ENCODE peak calls at places on chromosomes 1 and 21, in nine cellular contexts. Z is cardiac muscle cell, M is astrocyte of the cerebellum, N is activated B cell treated with CpG ODN at 0.5 μM for 24 hours, H is left ventricle myocardium inferior, L is GM20000, D is nephron progenitor cell, J is WERI-Rb-1, K is upper lobe of right lung. A is an unnamed sample.

GRCh38 chr1:246176126-246177024 is 330.7 kb downstream of the SMYD3 start:
- DNase-seq in Z (peak), M (no peak), N (no peak), H (no peak), L (no peak), D (no peak), J (no peak), K (no peak), A (no peak)

GRCh38 chr1:231731262-231731661 is 104.7 kb downstream of the DISC1 start:
- DNase-seq in Z (no peak), M (no peak), N (no peak), H (no peak), L (no peak), D (no peak), J (no peak), K (no peak), A (no peak)

GRCh38 chr1:155005076-155005971 is 2.7 kb downstream of the ZBTB7B start:
- DNase-seq in Z (no peak), M (no peak), N (no peak), H (peak), L (no peak), D (no peak), J (no peak), K (peak), A (no peak)

GRCh38 chr1:65170511-65171142 is 22.6 kb downstream of the AK4 start:
- DNase-seq in Z (peak), M (peak), N (no peak), H (peak), L (no peak), D (no peak), J (no peak), K (no peak), A (no peak)

GRCh38 chr1:46394108-46394871 is at the start of gene FAAH:
- DNase-seq in Z (peak), M (no peak), N (no peak), H (peak), L (no peak), D (peak), J (peak), K (peak), A (peak)

GRCh38 chr1:246559310-246559709 is 6.8 kb downstream of the TFB2M start:
- DNase-seq in Z (no peak), M (no peak), N (no peak), H (no peak), L (no peak), D (no peak), J (no peak), K (no peak), A (no peak)

GRCh38 chr1:50742523-50742922 is 217.5 kb downstream of the FAF1 start:
- DNase-seq in Z (no peak), M (no peak), N (no peak), H (no peak), L (no peak), D (no peak), J (no peak), K (no peak), A (no peak)

GRCh38 chr1:21639594-21640041 is 29.5 kb downstream of the RAP1GAP start:
- DNase-seq in Z (no peak), M (no peak), N (no peak), H (no peak), L (no peak), D (peak), J (no peak), K (no peak), A (no peak)

GRCh38 chr21:44702111-44702972 is 5.4 kb downstream of the KRTAP10-12 start:
- DNase-seq in Z (no peak), M (no peak), N (no peak), H (no peak), L (no peak), D (no peak), J (peak), K (no peak), A (no peak)

GRCh38 chr1:58816747-58817221 is 32.9 kb upstream of the JUN start:
- DNase-seq in Z (peak), M (no peak), N (no peak), H (no peak), L (no peak), D (no peak), J (no peak), K (no peak), A (no peak)

GRCh38 chr1:28551381-28551780 is 1.5 kb upstream of the TRNAU1AP start:
- DNase-seq in Z (no peak), M (no peak), N (no peak), H (no peak), L (no peak), D (no peak), J (no peak), K (no peak), A (no peak)

GRCh38 chr1:75100481-75101092 is 33.6 kb upstream of the LHX8 start:
- DNase-seq in Z (no peak), M (no peak), N (no peak), H (no peak), L (no peak), D (no peak), J (no peak), K (no peak), A (no peak)

GRCh38 chr1:30199563-30199962 is 523.8 kb downstream of the MATN1 start:
- DNase-seq in Z (no peak), M (no peak), N (no peak), H (no peak), L (no peak), D (no peak), J (no peak), K (no peak), A (no peak)

GRCh38 chr1:98794196-98794886 is 132.8 kb downstream of the SNX7 start:
- DNase-seq in Z (peak), M (peak), N (no peak), H (no peak), L (peak), D (peak), J (peak), K (no peak), A (no peak)

GRCh38 chr1:117147341-117147831 is 25.8 kb upstream of the TRIM45 start:
- DNase-seq in Z (no peak), M (no peak), N (no peak), H (no peak), L (no peak), D (no peak), J (no peak), K (no peak), A (no peak)

GRCh38 chr21:26405071-26405470 is 168.0 kb downstream of the CYYR1 start:
- DNase-seq in Z (peak), M (peak), N (no peak), H (no peak), L (no peak), D (no peak), J (no peak), K (no peak), A (no peak)

GRCh38 chr1:9827558-9828185 is 3.9 kb upstream of the CLSTN1 start:
- DNase-seq in Z (no peak), M (peak), N (no peak), H (no peak), L (no peak), D (no peak), J (no peak), K (peak), A (no peak)
- TF ChIP-seq CTCF in Z (peak), M (peak), N (no peak), H (peak), L (no peak), D (peak), J (peak), K (peak), A (peak)

DNA sequence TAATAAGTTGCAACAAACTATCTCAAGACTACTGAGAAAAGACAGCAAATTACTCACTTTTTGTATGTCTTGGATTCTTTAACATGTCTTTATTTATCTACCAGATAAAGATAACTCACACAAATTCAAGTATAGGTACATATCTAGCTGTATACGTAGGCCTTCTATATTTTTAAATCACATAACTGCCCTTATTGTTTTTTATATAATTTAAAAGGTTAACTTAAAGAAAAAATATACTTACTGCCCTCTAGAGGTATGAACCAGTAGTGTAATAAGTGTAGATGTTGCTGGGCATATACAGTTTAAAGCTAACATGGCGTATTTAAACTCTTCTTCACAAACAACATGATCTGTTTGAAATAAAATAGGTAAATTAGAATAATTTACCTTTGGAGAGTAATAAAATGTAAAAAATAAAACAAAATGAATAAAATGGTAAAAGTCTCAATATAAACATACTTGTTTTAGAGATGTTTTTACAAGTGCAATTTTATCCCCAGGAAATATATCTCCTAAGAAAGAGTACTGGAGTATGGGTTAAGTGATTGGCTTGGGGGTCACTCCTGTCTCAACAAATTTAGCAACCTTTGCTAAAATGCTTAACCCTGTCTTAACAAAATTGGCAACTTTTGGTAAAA is 235.2 kb downstream of the KCNT2 start:
- DNase-seq in Z (peak), M (no peak), N (no peak), H (no peak), L (peak), D (no peak), J (no peak), K (no peak), A (no peak)
- TF ChIP-seq CTCF in Z (peak), M (no peak), N (no peak), H (peak), L (peak), D (peak), J (peak), K (peak), A (peak)

DNA sequence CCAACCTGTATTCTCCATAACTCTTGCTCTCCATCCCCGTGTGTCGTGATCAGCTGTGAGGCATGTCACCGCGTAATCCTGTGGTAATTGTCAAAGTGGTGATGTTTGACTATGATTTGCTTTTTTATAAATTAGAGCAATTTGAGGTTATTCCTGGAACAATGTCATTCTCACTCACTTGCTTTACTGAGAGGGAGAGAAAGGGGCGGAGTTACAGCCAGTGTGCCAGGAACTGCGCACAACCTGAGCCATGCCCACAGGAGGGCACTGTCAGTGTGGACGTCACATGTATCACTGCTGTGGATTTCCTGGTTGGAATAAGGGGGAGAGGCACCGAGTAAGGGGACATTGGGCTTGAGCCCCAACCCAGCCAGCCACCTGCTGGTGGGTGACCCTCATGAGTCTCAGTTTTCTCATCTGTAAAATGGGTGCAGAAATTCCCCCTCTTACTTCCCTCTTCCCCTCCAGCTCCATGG is 6.9 kb downstream of the ADGRB2 start:
- DNase-seq in Z (no peak), M (no peak), N (no peak), H (no peak), L (no peak), D (no peak), J (no peak), K (no peak), A (no peak)
- TF ChIP-seq CTCF in Z (no peak), M (no peak), N (no peak), H (no peak), L (no peak), D (no peak), J (no peak), K (no peak), A (no peak)

GRCh38 chr1:26189331-26189730 is 1.1 kb upstream of the CATSPER4 start:
- DNase-seq in Z (no peak), M (no peak), N (no peak), H (no peak), L (no peak), D (peak), J (no peak), K (no peak), A (no peak)

GRCh38 chr1:26190373-26190987 is at the start of gene CATSPER4:
- DNase-seq in Z (peak), M (no peak), N (no peak), H (no peak), L (no peak), D (peak), J (peak), K (no peak), A (no peak)

GRCh38 chr1:26191739-26192138 is 1.3 kb downstream of the CATSPER4 start:
- DNase-seq in Z (no peak), M (no peak), N (no peak), H (no peak), L (peak), D (no peak), J (no peak), K (no peak), A (no peak)

GRCh38 chr1:26188477-26188876 is 1.9 kb upstream of the CATSPER4 start:
- DNase-seq in Z (no peak), M (no peak), N (no peak), H (no peak), L (no peak), D (no peak), J (no peak), K (no peak), A (no peak)

GRCh38 chr1:26189751-26190275 is 589 bp upstream of the CATSPER4 start:
- DNase-seq in Z (no peak), M (no peak), N (no peak), H (no peak), L (no peak), D (no peak), J (no peak), K (no peak), A (no peak)
- TF ChIP-seq CTCF in Z (no peak), M (no peak), N (no peak), H (no peak), L (no peak), D (no peak), J (no peak), K (no peak), A (no peak)

DNA sequence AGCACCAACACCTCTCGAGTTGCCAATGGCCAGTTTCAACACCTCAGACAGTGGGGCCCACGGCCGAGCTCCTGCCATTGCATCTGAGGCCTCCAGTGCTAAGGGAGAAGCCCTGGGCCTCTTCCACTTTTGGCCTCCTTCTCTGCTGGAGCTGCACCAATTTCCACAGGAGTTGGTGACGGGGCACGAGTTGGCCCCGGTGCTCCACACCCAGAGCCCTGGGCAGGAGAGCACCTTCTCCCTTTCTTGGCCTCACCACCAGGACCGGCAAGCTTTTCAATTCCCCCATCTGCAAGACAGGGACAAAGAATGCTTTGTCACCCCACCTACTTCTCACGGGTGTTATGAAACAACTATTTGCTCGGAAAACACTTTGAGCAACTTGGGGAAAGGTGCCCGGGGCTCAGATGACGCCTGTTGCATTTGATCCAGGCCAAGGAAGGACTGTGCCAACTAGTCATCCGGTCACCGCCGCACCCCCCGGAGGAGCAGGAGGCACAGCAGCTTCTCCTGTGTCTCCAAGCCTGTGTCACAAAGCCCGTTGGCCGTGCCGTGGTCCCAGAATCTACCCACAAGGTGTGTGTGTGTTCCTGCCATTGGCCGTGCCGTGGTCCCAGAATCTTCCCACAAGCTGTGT is 55.2 kb downstream of the TOMM20 start:
- DNase-seq in Z (no peak), M (no peak), N (no peak), H (peak), L (no peak), D (no peak), J (no peak), K (peak), A (no peak)
- TF ChIP-seq CTCF in Z (no peak), M (no peak), N (no peak), H (no peak), L (no peak), D (no peak), J (no peak), K (no peak), A (no peak)

GRCh38 chr1:97047412-97047793 is 325.8 kb downstream of the PTBP2 start:
- DNase-seq in Z (no peak), M (no peak), N (no peak), H (no peak), L (no peak), D (no peak), J (no peak), K (no peak), A (no peak)

GRCh38 chr1:97051823-97052222 is 330.2 kb downstream of the PTBP2 start:
- DNase-seq in Z (no peak), M (no peak), N (no peak), H (no peak), L (no peak), D (no peak), J (no peak), K (no peak), A (no peak)

GRCh38 chr1:97046765-97047411 is 325.3 kb downstream of the PTBP2 start:
- DNase-seq in Z (no peak), M (no peak), N (no peak), H (no peak), L (no peak), D (no peak), J (no peak), K (no peak), A (no peak)

GRCh38 chr1:97053275-97053674 is 331.7 kb downstream of the PTBP2 start:
- DNase-seq in Z (no peak), M (no peak), N (no peak), H (no peak), L (no peak), D (no peak), J (no peak), K (no peak), A (no peak)

DNA sequence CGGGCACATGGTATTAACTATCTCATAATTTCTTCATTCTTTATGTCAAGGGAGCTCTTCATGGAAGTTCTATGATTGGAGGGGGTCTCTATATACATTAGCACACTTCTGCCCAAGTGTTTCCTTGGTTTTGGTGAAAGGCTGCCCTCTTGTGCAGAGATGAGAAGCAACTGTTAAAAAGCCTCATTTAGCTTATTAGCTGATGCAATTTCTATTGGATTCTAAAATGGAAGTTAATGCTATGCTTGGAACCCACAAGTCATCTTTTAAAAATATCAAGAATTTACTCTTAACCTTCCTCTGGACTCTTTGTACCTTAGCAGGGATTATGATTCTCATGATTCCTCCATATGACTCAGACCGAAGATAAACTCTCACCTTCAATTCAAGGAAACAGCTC is 328.9 kb downstream of the PTBP2 start:
- DNase-seq in Z (peak), M (peak), N (no peak), H (no peak), L (no peak), D (no peak), J (peak), K (no peak), A (no peak)
- TF ChIP-seq CTCF in Z (peak), M (peak), N (no peak), H (peak), L (no peak), D (no peak), J (peak), K (no peak), A (no peak)

GRCh38 chr1:201546093-201546492 is 7.2 kb downstream of the NAV1 start:
- DNase-seq in Z (no peak), M (no peak), N (no peak), H (no peak), L (peak), D (no peak), J (peak), K (no peak), A (no peak)
- TF ChIP-seq CTCF in Z (no peak), M (no peak), N (no peak), H (no peak), L (no peak), D (no peak), J (peak), K (no peak), A (no peak)